ENCODE peak calls at places on chromosomes 12 and 14, in four cellular contexts. G, A, T and B are unnamed samples.

GRCh38 chr14:100849432-100849831 is 23.5 kb downstream of the MEG3 start:
- DNase-seq in T (no peak), A (no peak), G (no peak), B (no peak)

GRCh38 chr12:130014485-130014807 is 110.6 kb upstream of the TMEM132D start:
- DNase-seq in T (no peak), A (no peak), G (no peak), B (no peak)

GRCh38 chr14:48973136-48973535 is 613.0 kb downstream of the RPS29 start:
- DNase-seq in A (no peak), G (no peak), T (no peak), B (no peak)

GRCh38 chr12:126117502-126117901 is 1052.3 kb downstream of the AACS start:
- DNase-seq in A (no peak), T (no peak), G (no peak), B (no peak)

GRCh38 chr14:29521526-29522137 is 406.0 kb downstream of the PRKD1 start:
- DNase-seq in G (no peak), A (no peak), T (no peak), B (no peak)

GRCh38 chr14:48125654-48126053 is 450.2 kb upstream of the MDGA2 start:
- DNase-seq in G (no peak), A (no peak), T (no peak), B (no peak)

GRCh38 chr14:89241265-89241664 is 175.8 kb downstream of the FOXN3 start:
- DNase-seq in A (no peak), G (no peak), T (no peak), B (no peak)

GRCh38 chr12:9340422-9341259 is 132.4 kb upstream of the PZP start:
- DNase-seq in A (no peak), G (no peak), T (no peak), B (no peak)

GRCh38 chr12:65765436-65765813 is 58.9 kb upstream of the HMGA2 start:
- DNase-seq in A (no peak), T (no peak), G (no peak), B (no peak)

DNA sequence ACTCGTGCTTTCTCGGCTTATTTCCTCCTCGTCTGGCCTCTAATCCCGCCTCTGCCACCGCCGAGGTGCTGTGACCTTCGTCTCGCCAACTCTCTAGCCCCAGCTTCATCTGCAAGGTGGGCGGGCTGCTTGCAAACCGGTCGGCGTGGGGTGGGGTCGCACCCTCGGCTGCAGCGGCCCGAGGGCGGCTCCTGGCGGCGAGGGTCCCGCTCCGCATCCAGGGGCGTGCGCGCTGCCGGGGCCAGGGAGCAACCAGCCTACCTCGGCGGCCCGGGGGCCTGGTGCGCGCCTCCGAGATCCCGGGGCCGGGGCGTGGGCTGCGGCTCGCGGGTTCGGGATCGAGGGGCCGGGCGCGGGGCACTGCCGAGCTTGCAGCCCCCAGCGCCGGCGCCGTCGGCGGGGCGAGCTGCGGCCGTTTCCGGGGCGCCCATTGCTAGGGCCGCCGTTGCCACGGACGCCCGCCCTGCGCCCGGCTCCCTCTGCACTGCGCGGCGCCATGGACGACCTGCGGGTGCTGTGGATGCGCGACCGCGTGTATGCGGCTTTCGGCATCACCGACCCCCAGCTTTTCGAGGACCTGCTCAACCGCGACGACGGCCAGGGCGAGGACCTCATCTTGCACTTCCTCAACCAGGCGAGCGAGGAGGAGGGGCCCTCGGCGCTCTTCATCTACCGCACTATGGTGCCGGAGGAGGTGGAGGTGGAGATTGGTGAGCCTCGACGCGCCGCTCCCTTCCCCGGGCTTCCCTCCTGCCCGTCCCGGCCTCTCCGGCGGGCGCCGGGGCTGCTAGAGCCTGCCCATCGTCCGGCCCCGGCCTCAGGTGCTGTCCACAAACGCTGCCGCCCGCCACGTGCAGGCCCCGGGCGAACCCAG is at the start of gene DNAH10:
- DNase-seq in G (peak; percentile 4), A (no peak), T (peak; percentile 39), B (no peak)
- TF ChIP-seq CHD4 in G (no peak), A (no peak), T (no peak), B (no peak)

GRCh38 chr12:95943231-95943842 is at the start of gene AMDHD1:
- DNase-seq in G (no peak), T (peak; percentile 45), A (no peak), B (peak; percentile 80)
- TF ChIP-seq CHD4 in G (no peak), T (no peak), A (no peak), B (no peak)

GRCh38 chr14:34438438-34438837 is 23.6 kb downstream of the SPTSSA start:
- DNase-seq in A (no peak), T (no peak), G (no peak), B (no peak)

GRCh38 chr14:34436118-34436905 is 25.7 kb downstream of the SPTSSA start:
- DNase-seq in T (peak; percentile 55), A (no peak), G (no peak), B (no peak)

GRCh38 chr14:34439090-34439489 is 22.9 kb downstream of the SPTSSA start:
- DNase-seq in G (no peak), A (no peak), T (no peak), B (no peak)

GRCh38 chr14:34437729-34438080 is 24.3 kb downstream of the SPTSSA start:
- DNase-seq in A (no peak), G (no peak), T (no peak), B (no peak)

DNA sequence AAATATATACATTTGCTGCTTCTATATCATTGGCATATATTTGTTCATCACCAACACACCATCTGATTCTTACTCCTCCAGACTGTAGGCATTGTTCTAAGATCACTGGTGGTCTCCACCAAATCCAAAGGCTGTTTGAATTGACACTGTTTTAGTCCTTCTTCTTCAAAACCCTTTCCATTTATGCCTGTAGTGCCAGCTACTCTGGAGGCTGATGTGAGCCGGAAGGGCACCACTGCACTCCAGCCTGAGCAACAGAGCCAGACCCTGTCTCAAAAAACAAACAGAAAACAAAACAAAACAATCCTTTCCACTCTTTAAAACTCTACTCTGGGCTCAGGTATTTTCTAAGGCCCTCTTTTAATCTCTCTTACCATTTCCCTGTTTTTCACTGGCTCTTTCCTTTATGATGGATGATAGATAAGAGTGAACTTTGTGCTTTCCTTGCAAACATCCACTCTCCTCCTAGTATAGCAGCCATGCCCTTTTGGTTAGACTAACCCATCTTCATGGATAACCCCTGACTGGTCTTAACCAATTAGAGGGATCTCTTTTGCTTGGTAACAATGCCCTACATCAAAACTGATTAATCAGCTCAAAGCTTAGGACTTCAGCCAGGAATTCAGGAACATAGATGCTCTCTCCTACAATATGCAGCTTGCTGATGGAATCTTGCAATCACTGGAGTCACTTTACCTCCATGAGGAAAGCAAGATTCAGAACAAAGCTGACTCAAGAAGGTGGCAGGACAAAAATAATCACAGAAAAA is 24.9 kb downstream of the SPTSSA start:
- DNase-seq in T (peak; percentile 87), A (no peak), G (no peak), B (no peak)
- TF ChIP-seq CHD4 in T (no peak), A (no peak), G (no peak), B (no peak)

GRCh38 chr12:19643635-19644034 is 204.3 kb downstream of the AEBP2 start:
- DNase-seq in T (peak; percentile 5), G (no peak), A (peak; percentile 5), B (peak; percentile 16)

GRCh38 chr12:19641235-19642080 is 202.2 kb downstream of the AEBP2 start:
- DNase-seq in T (no peak), A (no peak), G (no peak), B (no peak)

GRCh38 chr12:19642305-19642704 is 203.0 kb downstream of the AEBP2 start:
- DNase-seq in T (no peak), A (no peak), G (no peak), B (no peak)

GRCh38 chr12:19639781-19640180 is 200.5 kb downstream of the AEBP2 start:
- DNase-seq in A (no peak), G (no peak), T (no peak), B (no peak)
- TF ChIP-seq CHD4 in A (no peak), G (no peak), T (no peak), B (no peak)

GRCh38 chr12:92259291-92259690 is 113.6 kb upstream of the BTG1 start:
- DNase-seq in T (no peak), G (no peak), A (no peak), B (no peak)

GRCh38 chr12:92261692-92262091 is 116.0 kb upstream of the BTG1 start:
- DNase-seq in T (no peak), A (no peak), G (no peak), B (no peak)

GRCh38 chr12:92257261-92257660 is 111.6 kb upstream of the BTG1 start:
- DNase-seq in T (no peak), A (no peak), G (no peak), B (no peak)

GRCh38 chr12:92261071-92261470 is 115.4 kb upstream of the BTG1 start:
- DNase-seq in G (no peak), A (no peak), T (no peak), B (no peak)

DNA sequence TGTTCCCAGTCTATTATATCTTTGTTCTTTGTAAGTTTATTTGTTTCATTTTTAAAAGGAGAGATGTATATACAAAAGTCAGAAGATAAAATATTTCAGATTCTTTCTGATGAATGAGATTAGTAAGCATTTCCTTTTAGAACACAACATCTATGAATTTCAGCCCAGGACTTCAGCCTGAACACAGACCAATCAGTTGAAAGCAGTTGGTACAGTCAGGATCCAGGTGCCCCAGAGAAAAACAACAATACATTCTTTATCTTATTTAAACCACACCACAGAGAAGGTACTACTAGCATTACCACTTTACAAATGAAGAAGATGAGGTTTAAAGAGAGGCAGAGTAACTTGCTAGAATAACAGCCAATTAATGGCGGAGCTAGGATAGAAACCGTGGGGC is 114.2 kb upstream of the BTG1 start:
- DNase-seq in T (no peak), A (no peak), G (no peak), B (no peak)
- TF ChIP-seq CHD4 in T (no peak), A (no peak), G (no peak), B (no peak)

GRCh38 chr12:83179999-83180398 is 493.3 kb downstream of the TMTC2 start:
- DNase-seq in A (no peak), T (no peak), G (no peak), B (no peak)
- TF ChIP-seq CHD4 in A (no peak), T (no peak), G (no peak), B (no peak)

GRCh38 chr12:54527631-54527929 is 21.8 kb upstream of the PDE1B start:
- DNase-seq in G (no peak), A (no peak), T (no peak), B (no peak)
- TF ChIP-seq CHD4 in G (no peak), A (no peak), T (no peak), B (no peak)